ENCODE peak calls at places on chromosome 17, in seven cellular contexts. One of them, this sample, is unnamed.

GRCh38 chr17:66964083-66964771 is at the start of gene CACNG4:
- DNase-seq in testis: no peak
- DNase-seq in body of pancreas: peak
- DNase-seq in adrenal gland: no peak
- DNase-seq in IMR-90: no peak
- DNase-seq in A549: no peak
- DNase-seq in Peyer's patch: no peak
- DNase-seq in this sample: no peak

GRCh38 chr17:21686165-21687015 is 5.9 kb upstream of the KCNJ18 start:
- DNase-seq in testis: no peak
- DNase-seq in body of pancreas: no peak
- DNase-seq in adrenal gland: no peak
- DNase-seq in IMR-90: no peak
- DNase-seq in A549: no peak
- DNase-seq in Peyer's patch: no peak
- DNase-seq in this sample: no peak

GRCh38 chr17:60039509-60040442 is 38.9 kb downstream of the HEATR6 start:
- DNase-seq in testis: no peak
- DNase-seq in body of pancreas: no peak
- DNase-seq in adrenal gland: no peak
- DNase-seq in IMR-90: no peak
- DNase-seq in A549: no peak
- DNase-seq in Peyer's patch: no peak
- DNase-seq in this sample: no peak

GRCh38 chr17:9865585-9865984 is 39.5 kb downstream of the RCVRN start:
- DNase-seq in testis: no peak
- DNase-seq in body of pancreas: no peak
- DNase-seq in adrenal gland: no peak
- DNase-seq in IMR-90: no peak
- DNase-seq in A549: no peak
- DNase-seq in Peyer's patch: no peak
- DNase-seq in this sample: no peak

GRCh38 chr17:19295478-19296200 is 58.5 kb downstream of the EPN2 start:
- DNase-seq in testis: no peak
- DNase-seq in body of pancreas: no peak
- DNase-seq in adrenal gland: no peak
- DNase-seq in IMR-90: no peak
- DNase-seq in A549: no peak
- DNase-seq in Peyer's patch: no peak
- DNase-seq in this sample: no peak

GRCh38 chr17:79935197-79935844 is 96.1 kb upstream of the CBX4 start:
- DNase-seq in testis: no peak
- DNase-seq in body of pancreas: no peak
- DNase-seq in adrenal gland: no peak
- DNase-seq in IMR-90: no peak
- DNase-seq in A549: no peak
- DNase-seq in Peyer's patch: no peak
- DNase-seq in this sample: no peak

GRCh38 chr17:17960500-17961050 is 11.6 kb downstream of the TOM1L2 start:
- DNase-seq in testis: no peak
- DNase-seq in body of pancreas: no peak
- DNase-seq in adrenal gland: no peak
- DNase-seq in IMR-90: no peak
- DNase-seq in A549: no peak
- DNase-seq in Peyer's patch: no peak
- DNase-seq in this sample: no peak

GRCh38 chr17:19533718-19534561 is at the start of gene SLC47A1:
- DNase-seq in testis: peak
- DNase-seq in body of pancreas: peak
- DNase-seq in adrenal gland: peak
- DNase-seq in IMR-90: no peak
- DNase-seq in A549: peak
- DNase-seq in Peyer's patch: no peak
- DNase-seq in this sample: no peak

GRCh38 chr17:52233176-52233575 is 74.7 kb upstream of the CA10 start:
- DNase-seq in testis: no peak
- DNase-seq in body of pancreas: no peak
- DNase-seq in adrenal gland: no peak
- DNase-seq in IMR-90: no peak
- DNase-seq in A549: no peak
- DNase-seq in Peyer's patch: no peak
- DNase-seq in this sample: no peak

GRCh38 chr17:56171186-56171959 is 18.1 kb downstream of the ANKFN1 start:
- DNase-seq in testis: no peak
- DNase-seq in body of pancreas: no peak
- DNase-seq in adrenal gland: no peak
- DNase-seq in IMR-90: no peak
- DNase-seq in A549: no peak
- DNase-seq in Peyer's patch: no peak
- DNase-seq in this sample: no peak

GRCh38 chr17:58741121-58741625 is 14.5 kb upstream of the PPM1E start:
- DNase-seq in testis: no peak
- DNase-seq in body of pancreas: no peak
- DNase-seq in adrenal gland: no peak
- DNase-seq in IMR-90: peak
- DNase-seq in A549: peak
- DNase-seq in Peyer's patch: no peak
- DNase-seq in this sample: no peak

GRCh38 chr17:71085238-71086033 is 916.1 kb downstream of the KCNJ2 start:
- DNase-seq in testis: peak
- DNase-seq in body of pancreas: peak
- DNase-seq in adrenal gland: no peak
- DNase-seq in IMR-90: no peak
- DNase-seq in A549: peak
- DNase-seq in Peyer's patch: no peak
- DNase-seq in this sample: peak

GRCh38 chr17:29574732-29575510 is 6.4 kb downstream of the TP53I13 start:
- DNase-seq in testis: no peak
- DNase-seq in body of pancreas: peak
- DNase-seq in adrenal gland: no peak
- DNase-seq in IMR-90: no peak
- DNase-seq in A549: no peak
- DNase-seq in Peyer's patch: peak
- DNase-seq in this sample: no peak

GRCh38 chr17:65771704-65772103 is 210.3 kb upstream of the AXIN2 start:
- DNase-seq in testis: no peak
- DNase-seq in body of pancreas: no peak
- DNase-seq in adrenal gland: no peak
- DNase-seq in IMR-90: no peak
- DNase-seq in A549: no peak
- DNase-seq in Peyer's patch: no peak
- DNase-seq in this sample: no peak

GRCh38 chr17:40828454-40829039 is 6.1 kb upstream of the KRT10 start:
- DNase-seq in testis: no peak
- DNase-seq in body of pancreas: no peak
- DNase-seq in adrenal gland: no peak
- DNase-seq in IMR-90: peak
- DNase-seq in A549: no peak
- DNase-seq in Peyer's patch: no peak
- DNase-seq in this sample: no peak

GRCh38 chr17:19341641-19342610 is 20.6 kb downstream of the B9D1 start:
- DNase-seq in testis: no peak
- DNase-seq in body of pancreas: no peak
- DNase-seq in adrenal gland: peak
- DNase-seq in IMR-90: peak
- DNase-seq in A549: no peak
- DNase-seq in Peyer's patch: peak
- DNase-seq in this sample: peak

GRCh38 chr17:29357821-29358232 is 32.3 kb upstream of the TAOK1 start:
- DNase-seq in testis: no peak
- DNase-seq in body of pancreas: no peak
- DNase-seq in adrenal gland: no peak
- DNase-seq in IMR-90: peak
- DNase-seq in A549: no peak
- DNase-seq in Peyer's patch: no peak
- DNase-seq in this sample: no peak

GRCh38 chr17:37702605-37703004 is 42.3 kb downstream of the HNF1B start:
- DNase-seq in testis: no peak
- DNase-seq in body of pancreas: no peak
- DNase-seq in adrenal gland: no peak
- DNase-seq in IMR-90: peak
- DNase-seq in A549: peak
- DNase-seq in Peyer's patch: no peak
- DNase-seq in this sample: peak

GRCh38 chr17:38559025-38559879 is 46.5 kb downstream of the SRCIN1 start:
- DNase-seq in testis: peak
- DNase-seq in body of pancreas: peak
- DNase-seq in adrenal gland: peak
- DNase-seq in IMR-90: peak
- DNase-seq in A549: peak
- DNase-seq in Peyer's patch: peak
- DNase-seq in this sample: peak

GRCh38 chr17:19738073-19738449 is 10.0 kb downstream of the ALDH3A1 start:
- DNase-seq in testis: no peak
- DNase-seq in body of pancreas: no peak
- DNase-seq in adrenal gland: no peak
- DNase-seq in IMR-90: no peak
- DNase-seq in A549: no peak
- DNase-seq in Peyer's patch: no peak
- DNase-seq in this sample: no peak

GRCh38 chr17:82239926-82240505 is 11.2 kb downstream of the SLC16A3 start:
- DNase-seq in testis: peak
- DNase-seq in body of pancreas: peak
- DNase-seq in adrenal gland: peak
- DNase-seq in IMR-90: no peak
- DNase-seq in A549: no peak
- DNase-seq in Peyer's patch: no peak
- DNase-seq in this sample: no peak

GRCh38 chr17:82242698-82242976 is 13.8 kb downstream of the SLC16A3 start:
- DNase-seq in testis: no peak
- DNase-seq in body of pancreas: no peak
- DNase-seq in adrenal gland: no peak
- DNase-seq in IMR-90: no peak
- DNase-seq in A549: no peak
- DNase-seq in Peyer's patch: no peak
- DNase-seq in this sample: no peak

GRCh38 chr17:82240506-82241182 is 11.8 kb downstream of the SLC16A3 start:
- DNase-seq in testis: no peak
- DNase-seq in body of pancreas: no peak
- DNase-seq in adrenal gland: no peak
- DNase-seq in IMR-90: no peak
- DNase-seq in A549: no peak
- DNase-seq in Peyer's patch: no peak
- DNase-seq in this sample: no peak

GRCh38 chr17:82241926-82242697 is 13.3 kb downstream of the SLC16A3 start:
- DNase-seq in testis: peak
- DNase-seq in body of pancreas: no peak
- DNase-seq in adrenal gland: no peak
- DNase-seq in IMR-90: no peak
- DNase-seq in A549: no peak
- DNase-seq in Peyer's patch: no peak
- DNase-seq in this sample: peak

GRCh38 chr17:82241183-82241925 is 12.5 kb downstream of the SLC16A3 start:
- DNase-seq in testis: no peak
- DNase-seq in body of pancreas: peak
- DNase-seq in adrenal gland: peak
- DNase-seq in IMR-90: peak
- DNase-seq in A549: peak
- DNase-seq in Peyer's patch: peak
- DNase-seq in this sample: no peak
- TF ChIP-seq POLR2A in testis: no peak
- TF ChIP-seq POLR2A in body of pancreas: no peak
- TF ChIP-seq POLR2A in adrenal gland: peak
- TF ChIP-seq POLR2A in IMR-90: no peak
- TF ChIP-seq POLR2A in A549: no peak
- TF ChIP-seq POLR2A in Peyer's patch: no peak
- TF ChIP-seq POLR2A in this sample: peak

DNA sequence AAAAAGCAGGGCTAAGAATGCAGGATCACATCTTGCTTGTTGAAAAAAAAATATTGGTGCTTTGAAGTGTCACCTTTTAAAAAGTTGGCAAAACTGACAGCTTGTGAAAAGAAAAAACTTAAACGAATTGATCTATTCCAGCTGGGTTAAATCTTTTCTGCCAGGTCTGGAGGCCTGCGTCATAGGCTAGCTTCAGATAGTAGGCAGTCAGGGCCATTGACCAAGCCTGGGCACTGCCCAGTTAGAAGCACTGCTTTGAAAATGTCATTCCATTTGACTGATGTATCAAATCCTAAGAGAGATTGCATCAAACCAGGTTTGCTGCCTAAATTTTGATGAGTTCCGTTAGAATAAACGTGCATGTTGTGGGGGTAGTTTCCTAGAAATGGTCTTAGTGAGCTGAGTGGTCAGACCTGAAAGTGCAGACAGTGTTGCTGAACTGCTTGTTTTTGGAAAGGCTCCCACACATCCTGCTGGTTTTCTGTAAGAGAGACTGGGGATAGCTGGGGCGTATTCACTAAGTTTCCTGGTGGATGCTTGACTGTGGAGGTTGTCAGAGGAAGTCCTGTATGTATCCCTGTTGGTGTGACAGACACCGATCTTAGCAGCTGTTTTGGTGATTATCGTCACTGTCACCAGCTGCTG is 38.8 kb downstream of the NUP88 start:
- DNase-seq in testis: no peak
- DNase-seq in body of pancreas: no peak
- DNase-seq in adrenal gland: peak
- DNase-seq in IMR-90: no peak
- DNase-seq in A549: no peak
- DNase-seq in Peyer's patch: no peak
- DNase-seq in this sample: no peak
- TF ChIP-seq POLR2A in testis: no peak
- TF ChIP-seq POLR2A in body of pancreas: no peak
- TF ChIP-seq POLR2A in adrenal gland: no peak
- TF ChIP-seq POLR2A in IMR-90: no peak
- TF ChIP-seq POLR2A in A549: no peak
- TF ChIP-seq POLR2A in Peyer's patch: no peak
- TF ChIP-seq POLR2A in this sample: no peak

DNA sequence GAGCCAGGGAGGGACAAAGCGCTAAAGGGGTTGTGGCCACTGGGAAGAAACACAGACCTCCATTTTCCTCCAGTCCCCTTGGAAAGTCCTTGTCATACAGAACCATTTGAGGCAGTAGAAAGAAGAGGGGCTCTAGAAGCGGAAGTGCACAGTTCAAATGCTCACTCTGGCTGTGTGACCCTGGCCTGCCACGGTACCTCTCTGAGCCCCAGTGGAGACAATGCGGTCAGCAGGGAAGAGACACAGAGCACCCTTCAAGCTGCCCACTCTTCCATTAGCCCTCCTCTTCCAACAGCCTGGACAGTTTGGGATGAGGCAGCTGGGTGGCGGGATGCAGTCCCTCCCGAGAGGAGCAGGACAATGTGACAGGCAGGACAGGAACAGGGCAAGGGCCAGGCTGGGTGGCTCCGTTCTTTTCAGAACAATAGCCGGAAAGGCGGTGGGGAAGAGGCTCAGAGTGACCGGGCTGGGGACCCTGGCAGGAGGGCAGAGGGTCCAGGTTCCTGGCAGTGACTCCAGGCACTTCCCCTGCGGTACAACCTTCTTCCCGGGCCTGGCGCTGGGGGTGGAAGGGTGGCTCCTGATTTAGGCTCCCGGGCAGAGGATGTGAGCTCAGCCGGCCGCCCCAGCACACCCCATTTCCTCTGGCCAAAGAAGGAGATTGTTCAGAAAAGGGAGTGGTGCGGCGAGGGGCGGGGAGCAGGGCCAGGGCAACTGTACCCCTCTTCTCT is 5.6 kb downstream of the CASKIN2 start:
- DNase-seq in testis: no peak
- DNase-seq in body of pancreas: no peak
- DNase-seq in adrenal gland: peak
- DNase-seq in IMR-90: no peak
- DNase-seq in A549: no peak
- DNase-seq in Peyer's patch: no peak
- DNase-seq in this sample: no peak
- TF ChIP-seq POLR2A in testis: no peak
- TF ChIP-seq POLR2A in body of pancreas: no peak
- TF ChIP-seq POLR2A in adrenal gland: peak
- TF ChIP-seq POLR2A in IMR-90: no peak
- TF ChIP-seq POLR2A in A549: no peak
- TF ChIP-seq POLR2A in Peyer's patch: peak
- TF ChIP-seq POLR2A in this sample: no peak

GRCh38 chr17:35774499-35774898 is 13.8 kb downstream of the C17orf50 start:
- DNase-seq in testis: peak
- DNase-seq in body of pancreas: peak
- DNase-seq in adrenal gland: no peak
- DNase-seq in IMR-90: peak
- DNase-seq in A549: no peak
- DNase-seq in Peyer's patch: no peak
- DNase-seq in this sample: no peak
- TF ChIP-seq POLR2A in testis: no peak
- TF ChIP-seq POLR2A in body of pancreas: no peak
- TF ChIP-seq POLR2A in adrenal gland: no peak
- TF ChIP-seq POLR2A in IMR-90: no peak
- TF ChIP-seq POLR2A in A549: no peak
- TF ChIP-seq POLR2A in Peyer's patch: no peak
- TF ChIP-seq POLR2A in this sample: no peak

This sample was measured in erythroblast.